ENCODE peak calls at places on chromosomes 2 and 18, in five cellular contexts. F is astrocyte, U is stomach, D is lower lobe of right lung, V is astrocyte of the spinal cord. G is an unnamed sample.

GRCh38 chr2:188024811-188025210 is 266.9 kb upstream of the GULP1 start:
- DNase-seq in U (no peak), V (peak; percentile 19), D (no peak), F (no peak), G (no peak)

GRCh38 chr2:12774381-12774780 is 57.6 kb downstream of the TRIB2 start:
- DNase-seq in D (no peak), V (no peak), U (no peak), F (no peak), G (no peak)

GRCh38 chr2:70085711-70086277 is 1.5 kb upstream of the PCBP1 start:
- DNase-seq in D (no peak), U (no peak), F (no peak), V (peak; percentile 15), G (no peak)

GRCh38 chr18:21914739-21915319 is 174.2 kb downstream of the MIB1 start:
- DNase-seq in F (peak; percentile 33), D (no peak), U (no peak), V (peak; percentile 64), G (no peak)

GRCh38 chr2:196177124-196177523 is 5.7 kb upstream of the STK17B start:
- DNase-seq in U (no peak), F (no peak), V (no peak), D (no peak), G (no peak)

GRCh38 chr2:128390256-128390990 is 71.8 kb upstream of the HS6ST1 start:
- DNase-seq in V (no peak), U (no peak), F (no peak), D (peak; percentile 35), G (no peak)

GRCh38 chr18:75544051-75544481 is 116.6 kb upstream of the SMIM21 start:
- DNase-seq in D (no peak), F (peak; percentile 81), V (peak; percentile 33), U (no peak), G (no peak)

GRCh38 chr2:128379021-128380005 is 60.6 kb upstream of the HS6ST1 start:
- DNase-seq in U (peak; percentile 33), V (peak; percentile 46), F (peak; percentile 42), D (peak; percentile 67), G (no peak)

GRCh38 chr18:57221084-57221483 is 74.2 kb downstream of the BOD1L2 start:
- DNase-seq in F (no peak), D (no peak), U (no peak), V (no peak), G (no peak)

GRCh38 chr2:176733698-176734430 is 464.6 kb downstream of the MTX2 start:
- DNase-seq in U (no peak), V (no peak), F (no peak), D (no peak), G (no peak)

GRCh38 chr2:75403991-75404428 is 156.7 kb downstream of the EVA1A start:
- DNase-seq in V (peak; percentile 63), U (no peak), F (peak; percentile 22), D (no peak), G (peak; percentile 9)
- TF ChIP-seq CTCF in V (peak; percentile 70), U (peak; percentile 60), F (peak; percentile 84), D (peak; percentile 72), G (peak; percentile 54)

DNA sequence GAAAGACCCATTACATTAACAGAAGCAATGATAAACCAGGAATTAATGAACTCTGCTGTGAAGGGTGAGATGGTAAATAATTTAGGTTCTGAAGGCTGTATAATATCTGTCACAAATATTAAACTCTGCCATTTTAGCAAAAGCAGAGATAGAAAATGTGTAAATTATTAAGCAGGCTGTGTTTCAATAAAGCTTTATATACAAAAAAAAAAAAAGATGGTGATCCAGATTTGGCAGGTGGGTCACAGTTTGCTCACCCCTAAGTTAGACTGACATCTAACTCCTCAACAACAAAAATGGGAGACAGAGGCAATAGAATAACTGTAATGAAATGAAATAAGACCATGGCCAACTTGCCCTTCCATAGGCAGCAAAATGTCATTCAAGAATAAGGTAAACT is 157.3 kb upstream of the FANCL start:
- DNase-seq in V (no peak), U (no peak), F (no peak), D (no peak), G (no peak)
- TF ChIP-seq CTCF in V (no peak), U (no peak), F (no peak), D (no peak), G (no peak)

DNA sequence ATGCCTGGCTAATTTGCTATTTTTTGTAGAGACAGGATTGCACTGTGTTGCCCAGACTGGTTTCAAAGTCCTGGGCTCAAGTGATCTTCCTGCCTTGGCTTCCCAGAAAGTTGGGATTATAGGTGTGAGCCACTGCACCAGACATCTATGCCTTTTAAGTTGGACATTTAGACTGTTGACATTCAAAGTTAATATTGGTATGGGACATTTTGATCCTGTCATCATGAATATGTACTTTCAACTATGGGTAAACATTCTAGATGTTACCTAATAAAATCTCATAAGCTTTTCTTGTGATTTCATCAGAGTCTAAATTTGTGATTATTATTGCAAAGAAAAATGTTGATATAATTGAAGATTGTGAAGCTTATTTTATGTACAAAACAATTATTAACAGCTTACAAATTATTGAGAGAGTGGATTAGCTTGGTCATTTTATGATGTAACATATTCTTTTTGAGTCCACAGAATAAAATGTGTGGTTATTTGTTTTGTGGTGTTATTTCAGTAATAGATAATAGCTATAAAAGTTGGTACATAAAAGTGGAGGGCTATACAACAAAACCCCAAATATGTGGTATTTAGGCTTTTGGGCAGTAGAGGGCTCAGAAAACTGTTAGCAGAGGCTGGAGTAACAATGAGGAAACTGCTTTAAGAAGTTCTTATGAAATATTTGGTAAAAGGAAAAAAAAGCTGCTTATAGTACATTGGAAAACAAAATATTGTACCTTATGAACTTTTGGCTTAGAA is 41.4 kb downstream of the STARD6 start:
- DNase-seq in D (no peak), F (no peak), V (no peak), U (no peak), G (no peak)
- TF ChIP-seq CTCF in D (no peak), F (no peak), V (no peak), U (no peak), G (no peak)

GRCh38 chr2:135271006-135271405 is 218.9 kb downstream of the RAB3GAP1 start:
- DNase-seq in U (no peak), V (no peak), F (no peak), D (no peak), G (no peak)

DNA sequence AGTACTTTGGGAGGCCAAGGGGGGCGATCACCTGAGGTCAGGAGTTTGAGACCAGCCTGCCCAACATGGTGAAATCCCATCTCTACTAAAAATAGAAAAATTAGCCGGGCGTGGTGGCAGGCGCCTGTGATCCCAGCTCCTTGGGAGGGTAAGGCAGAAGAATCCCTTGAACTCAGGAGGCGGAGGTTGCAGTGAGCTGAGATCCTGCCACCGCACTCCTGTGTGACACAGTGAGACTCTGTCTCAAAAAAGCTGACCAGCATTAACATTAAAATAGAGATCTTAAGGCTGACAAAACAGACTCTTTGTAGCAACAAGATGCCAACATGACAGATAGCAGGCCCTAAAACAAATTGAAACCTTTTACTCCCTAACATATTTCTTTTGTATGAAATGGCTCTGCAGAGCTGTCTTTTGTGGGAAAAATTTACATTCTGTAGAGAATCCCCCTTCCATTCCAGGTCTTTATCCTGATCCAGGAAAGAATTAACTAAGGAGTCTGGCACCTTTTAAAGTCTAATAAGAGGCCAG is 213.9 kb downstream of the RAB3GAP1 start:
- DNase-seq in F (no peak), D (no peak), V (no peak), U (no peak), G (no peak)
- TF ChIP-seq CTCF in F (no peak), D (no peak), V (no peak), U (no peak), G (no peak)

G was measured in GM13976.